ENCODE peak calls at places on chromosome 17, in six cellular contexts. R, Q, A, E, Z and J are unnamed samples. For H3K4me1, the result is how much of the 10 kb centered on the place peaks cover.

GRCh38 chr17:6090253-6090652 is 20.1 kb downstream of the WSCD1 start:
- DNase-seq in R (no peak), Q (no peak), A (no peak), E (no peak), Z (no peak), J (no peak)

GRCh38 chr17:10251212-10251948 is 53.0 kb upstream of the GAS7 start:
- DNase-seq in R (no peak), Q (peak), A (no peak), E (no peak), Z (no peak), J (no peak)

GRCh38 chr17:37506678-37507077 is 17.0 kb downstream of the DUSP14 start:
- DNase-seq in R (peak), Q (peak), A (peak), E (peak), Z (peak), J (peak)

GRCh38 chr17:62757518-62757951 is 50.6 kb downstream of the MARCHF10 start:
- DNase-seq in R (no peak), Q (no peak), A (peak), E (no peak), Z (no peak), J (no peak)

GRCh38 chr17:68544521-68544920 is 32.3 kb downstream of the PRKAR1A start:
- DNase-seq in R (no peak), Q (no peak), A (no peak), E (no peak), Z (no peak), J (no peak)

GRCh38 chr17:69560987-69561441 is 146.5 kb downstream of the MAP2K6 start:
- DNase-seq in R (no peak), Q (peak), A (peak), E (no peak), Z (no peak), J (no peak)

GRCh38 chr17:16463341-16464000 is 28.5 kb downstream of the LRRC75A start:
- DNase-seq in R (no peak), Q (no peak), A (peak), E (no peak), Z (no peak), J (no peak)

GRCh38 chr17:4003501-4004421 is 39.5 kb upstream of the ATP2A3 start:
- DNase-seq in R (peak), Q (no peak), A (no peak), E (no peak), Z (no peak), J (no peak)

GRCh38 chr17:72104164-72104862 is 16.5 kb upstream of the SOX9 start:
- DNase-seq in R (no peak), Q (no peak), A (no peak), E (no peak), Z (no peak), J (no peak)

GRCh38 chr17:1059131-1059795 is 62.3 kb downstream of the TIMM22 start:
- DNase-seq in R (no peak), Q (no peak), A (no peak), E (no peak), Z (no peak), J (no peak)

GRCh38 chr17:78377858-78378224 is 608 bp upstream of the PGS1 start:
- DNase-seq in R (peak), Q (no peak), A (no peak), E (no peak), Z (no peak), J (no peak)

GRCh38 chr17:69605571-69605970 is 191.1 kb downstream of the MAP2K6 start:
- DNase-seq in R (no peak), Q (peak), A (peak), E (no peak), Z (no peak), J (no peak)

GRCh38 chr17:6100146-6100545 is 30.0 kb downstream of the WSCD1 start:
- DNase-seq in R (no peak), Q (no peak), A (no peak), E (no peak), Z (no peak), J (no peak)

GRCh38 chr17:79108232-79108850 is 33.7 kb downstream of the ENGASE start:
- DNase-seq in R (no peak), Q (no peak), A (no peak), E (no peak), Z (no peak), J (no peak)

GRCh38 chr17:1730345-1731193 is 6.1 kb downstream of the WDR81 start:
- DNase-seq in R (no peak), Q (peak), A (peak), E (no peak), Z (no peak), J (no peak)

GRCh38 chr17:14061666-14062560 is 7.4 kb upstream of the COX10 start:
- DNase-seq in R (no peak), Q (peak), A (peak), E (no peak), Z (no peak), J (no peak)

GRCh38 chr17:70357196-70357595 is 187.9 kb downstream of the KCNJ2 start:
- DNase-seq in R (no peak), Q (no peak), A (no peak), E (no peak), Z (no peak), J (peak)

GRCh38 chr17:4189280-4189679 is 46.3 kb downstream of the CYB5D2 start:
- DNase-seq in R (no peak), Q (no peak), A (no peak), E (no peak), Z (no peak), J (no peak)

GRCh38 chr17:50955667-50956120 is 89.5 kb upstream of the TOB1 start:
- DNase-seq in R (no peak), Q (no peak), A (no peak), E (no peak), Z (no peak), J (no peak)

GRCh38 chr17:60743812-60744211 is 66.2 kb downstream of the BCAS3 start:
- DNase-seq in R (no peak), Q (peak), A (peak), E (peak), Z (no peak), J (no peak)

GRCh38 chr17:37764383-37764782 is 19.5 kb upstream of the HNF1B start:
- DNase-seq in R (no peak), Q (no peak), A (no peak), E (no peak), Z (peak), J (no peak)

GRCh38 chr17:34578016-34578415 is 1.4 kb upstream of the TMEM132E start:
- DNase-seq in R (peak), Q (no peak), A (no peak), E (no peak), Z (no peak), J (no peak)

GRCh38 chr17:7393613-7394451 is 493 bp downstream of the PLSCR3 start:
- DNase-seq in R (peak), Q (peak), A (no peak), E (no peak), Z (peak), J (no peak)

GRCh38 chr17:78355701-78356100 is 4.2 kb downstream of the SOCS3 start:
- DNase-seq in R (no peak), Q (peak), A (peak), E (no peak), Z (no peak), J (no peak)

GRCh38 chr17:58331815-58332719 is 3.5 kb upstream of the TSPOAP1 start:
- DNase-seq in R (no peak), Q (no peak), A (no peak), E (no peak), Z (peak), J (no peak)

DNA sequence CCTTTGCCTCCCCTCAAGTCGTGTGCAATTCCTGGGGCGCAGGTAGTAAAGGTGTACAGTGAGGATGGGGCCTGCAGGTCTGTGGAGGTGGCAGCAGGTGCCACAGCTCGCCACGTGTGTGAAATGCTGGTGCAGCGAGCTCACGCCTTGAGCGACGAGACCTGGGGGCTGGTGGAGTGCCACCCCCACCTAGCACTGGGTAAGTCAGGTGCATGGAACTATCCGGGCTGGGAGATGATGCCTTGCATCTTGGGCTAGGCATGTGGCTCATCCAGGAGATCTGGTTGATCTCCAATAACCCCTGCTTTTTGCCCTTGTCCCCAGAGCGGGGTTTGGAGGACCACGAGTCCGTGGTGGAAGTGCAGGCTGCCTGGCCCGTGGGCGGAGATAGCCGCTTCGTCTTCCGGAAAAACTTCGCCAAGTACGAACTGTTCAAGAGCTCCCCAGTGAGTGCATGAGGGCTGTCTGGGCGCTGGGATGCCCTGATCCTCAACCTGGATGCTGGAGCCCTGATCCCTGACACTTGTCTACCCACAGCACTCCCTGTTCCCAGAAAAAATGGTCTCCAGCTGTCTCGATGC is 5.2 kb downstream of the GRB7 start:
- DNase-seq in R (no peak), Q (no peak), A (no peak), E (no peak), Z (no peak), J (no peak)
- H3K27ac ChIP-seq in R (no peak), Q (no peak), A (no peak), E (no peak), Z (no peak), J (no peak)

GRCh38 chr17:48236681-48237134 is 129.1 kb downstream of the SNX11 start:
- DNase-seq in R (no peak), Q (no peak), A (peak), E (peak), Z (no peak), J (no peak)
- H3K4me1 ChIP-seq in R (under half), Q (under half), A (under half), E (half or more), Z (under half), J (under half)

GRCh38 chr17:82110298-82110697 is 12.3 kb upstream of the FASN start:
- DNase-seq in R (no peak), Q (peak), A (no peak), E (no peak), Z (no peak), J (no peak)

GRCh38 chr17:82106697-82107305 is 8.8 kb upstream of the FASN start:
- DNase-seq in R (no peak), Q (no peak), A (no peak), E (no peak), Z (no peak), J (no peak)

GRCh38 chr17:82107341-82107860 is 9.4 kb upstream of the FASN start:
- DNase-seq in R (no peak), Q (peak), A (no peak), E (no peak), Z (no peak), J (no peak)

GRCh38 chr17:82108038-82108998 is 10.3 kb upstream of the FASN start:
- DNase-seq in R (no peak), Q (no peak), A (peak), E (no peak), Z (no peak), J (no peak)

GRCh38 chr17:82108999-82109480 is 11.0 kb upstream of the FASN start:
- DNase-seq in R (no peak), Q (no peak), A (no peak), E (no peak), Z (no peak), J (no peak)
- H2AFZ ChIP-seq in R (no peak), Q (no peak), A (no peak), E (no peak), Z (no peak), J (no peak)

DNA sequence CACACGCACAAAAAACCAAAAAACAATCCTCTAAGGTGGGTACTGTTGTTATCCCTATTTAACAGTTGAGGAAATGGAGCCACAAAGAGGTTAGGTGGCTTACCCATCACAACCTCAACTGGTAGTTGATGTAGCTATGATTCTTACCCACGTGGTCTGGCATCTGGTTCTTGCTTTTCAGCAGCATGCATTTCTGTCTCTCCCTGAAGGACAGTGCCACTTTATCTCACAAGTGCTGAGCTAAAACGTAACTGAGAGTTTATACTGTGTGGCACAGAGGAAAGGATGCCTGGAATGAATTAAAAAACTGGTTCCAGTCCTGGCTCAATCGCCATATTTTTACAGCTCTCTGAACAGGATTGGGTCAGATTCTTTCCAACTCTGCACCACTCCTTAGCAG is 1.9 kb upstream of the CORO6 start:
- DNase-seq in R (no peak), Q (peak), A (no peak), E (no peak), Z (no peak), J (no peak)
- H3K27ac ChIP-seq in R (no peak), Q (no peak), A (no peak), E (no peak), Z (no peak), J (no peak)